ENCODE peak calls at places on chromosome 10, in six cellular contexts. U is RWPE2, B is left lung, R is heart right ventricle, A is heart left ventricle, F is right cardiac atrium. S is an unnamed sample. For H3K4me1, the result is how much of the 10 kb centered on the place peaks cover.

GRCh38 chr10:101952196-101952595 is 103.8 kb downstream of the ARMH3 start:
- ATAC-seq in U (no peak), B (no peak), R (no peak), A (no peak), F (no peak), S (no peak)

GRCh38 chr10:99450624-99451498 is 20.4 kb upstream of the GOT1 start:
- ATAC-seq in U (no peak), B (no peak), R (peak), A (no peak), F (no peak), S (no peak)

GRCh38 chr10:62178568-62178967 is 90.1 kb downstream of the RTKN2 start:
- ATAC-seq in U (no peak), B (peak), R (no peak), A (no peak), F (no peak), S (no peak)

GRCh38 chr10:90087197-90088007 is 386.0 kb downstream of the KIF20B start:
- ATAC-seq in U (peak), B (no peak), R (no peak), A (no peak), F (no peak), S (no peak)

GRCh38 chr10:113316506-113316905 is 236.3 kb upstream of the HABP2 start:
- ATAC-seq in U (no peak), B (no peak), R (no peak), A (no peak), F (no peak), S (no peak)

GRCh38 chr10:21330628-21331020 is 194.9 kb downstream of the SKIDA1 start:
- ATAC-seq in U (no peak), B (peak), R (peak), A (peak), F (peak), S (peak)

GRCh38 chr10:43929122-43929521 is 280.4 kb upstream of the ZNF32 start:
- ATAC-seq in U (no peak), B (no peak), R (peak), A (no peak), F (no peak), S (no peak)

GRCh38 chr10:70433581-70434280 is 7.8 kb downstream of the NODAL start:
- ATAC-seq in U (no peak), B (no peak), R (no peak), A (no peak), F (peak), S (no peak)

GRCh38 chr10:55137063-55137462 is 336.0 kb upstream of the PCDH15 start:
- ATAC-seq in U (no peak), B (no peak), R (no peak), A (no peak), F (no peak), S (no peak)

GRCh38 chr10:60769406-60769805 is 8.9 kb upstream of the CDK1 start:
- ATAC-seq in U (no peak), B (peak), R (no peak), A (no peak), F (no peak), S (no peak)

GRCh38 chr10:6044651-6045599 is 17.2 kb downstream of the IL2RA start:
- ATAC-seq in U (no peak), B (no peak), R (no peak), A (no peak), F (no peak), S (no peak)

GRCh38 chr10:14838582-14839304 is 637 bp downstream of the HSPA14 start:
- ATAC-seq in U (no peak), B (peak), R (peak), A (no peak), F (peak), S (no peak)

GRCh38 chr10:132593900-132594876 is 56.6 kb downstream of the INPP5A start:
- ATAC-seq in U (no peak), B (no peak), R (no peak), A (no peak), F (no peak), S (no peak)
- H3K4me1 ChIP-seq in U (under half), B (under half), R (under half), A (under half), F (under half), S (half or more)

GRCh38 chr10:28554952-28555351 is 22.0 kb downstream of the WAC start:
- ATAC-seq in U (no peak), B (peak), R (no peak), A (no peak), F (no peak), S (no peak)

GRCh38 chr10:28555358-28555757 is 22.4 kb downstream of the WAC start:
- ATAC-seq in U (no peak), B (no peak), R (no peak), A (no peak), F (no peak), S (no peak)

GRCh38 chr10:28552775-28553174 is 19.9 kb downstream of the WAC start:
- ATAC-seq in U (no peak), B (no peak), R (no peak), A (no peak), F (no peak), S (no peak)

GRCh38 chr10:28556142-28556541 is 23.2 kb downstream of the WAC start:
- ATAC-seq in U (no peak), B (no peak), R (no peak), A (no peak), F (no peak), S (no peak)

DNA sequence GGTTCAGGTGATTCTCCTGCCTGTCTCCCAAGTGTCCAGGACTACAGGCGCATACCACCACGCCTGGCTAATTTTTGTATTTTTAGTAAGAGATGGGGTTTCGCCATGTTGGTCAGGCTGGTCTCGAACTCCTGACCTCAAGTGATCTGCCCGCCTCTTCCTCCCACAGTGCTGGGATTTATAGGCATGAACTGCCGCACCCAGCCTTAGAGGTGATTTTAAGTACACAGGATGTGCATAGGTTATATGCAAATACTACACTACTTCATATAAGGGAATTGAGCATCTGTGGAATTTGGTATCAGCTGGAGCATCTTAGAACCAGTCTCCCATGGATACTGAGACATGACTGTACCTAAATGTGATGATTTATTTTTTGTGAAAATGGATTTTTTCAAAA is 21.0 kb downstream of the WAC start:
- ATAC-seq in U (no peak), B (no peak), R (no peak), A (no peak), F (no peak), S (no peak)
- H3K4me1 ChIP-seq in U (under half), B (under half), R (under half), A (under half), F (under half), S (half or more)

DNA sequence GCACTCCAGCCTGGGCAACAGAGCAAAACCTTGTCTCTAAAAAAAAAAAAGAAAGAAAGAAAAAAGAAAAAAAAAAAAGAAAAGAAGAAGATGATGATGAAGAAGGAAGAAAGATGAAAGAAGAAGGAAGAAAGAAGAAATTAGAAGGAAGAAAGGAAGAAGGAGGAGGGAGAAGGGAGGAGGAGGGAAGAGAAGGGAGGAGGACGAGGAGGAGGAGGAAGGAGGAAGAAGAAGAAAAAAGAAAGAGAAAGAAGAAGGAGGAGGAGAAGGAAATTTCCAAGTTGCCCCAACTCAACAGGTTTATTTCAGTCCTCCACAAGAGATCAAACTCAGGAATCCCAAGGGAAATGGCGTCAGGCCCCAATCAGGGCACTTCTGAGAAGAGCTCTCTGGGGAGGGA is 115.7 kb downstream of the ABLIM1 start:
- ATAC-seq in U (no peak), B (no peak), R (no peak), A (no peak), F (no peak), S (no peak)
- H3K4me1 ChIP-seq in U (under half), B (under half), R (under half), A (under half), F (under half), S (under half)

GRCh38 chr10:34423607-34424325 is 391.3 kb downstream of the PARD3 start:
- ATAC-seq in U (no peak), B (no peak), R (no peak), A (no peak), F (no peak), S (no peak)
- H3K4me1 ChIP-seq in U (under half), B (under half), R (under half), A (under half), F (under half), S (under half)

DNA sequence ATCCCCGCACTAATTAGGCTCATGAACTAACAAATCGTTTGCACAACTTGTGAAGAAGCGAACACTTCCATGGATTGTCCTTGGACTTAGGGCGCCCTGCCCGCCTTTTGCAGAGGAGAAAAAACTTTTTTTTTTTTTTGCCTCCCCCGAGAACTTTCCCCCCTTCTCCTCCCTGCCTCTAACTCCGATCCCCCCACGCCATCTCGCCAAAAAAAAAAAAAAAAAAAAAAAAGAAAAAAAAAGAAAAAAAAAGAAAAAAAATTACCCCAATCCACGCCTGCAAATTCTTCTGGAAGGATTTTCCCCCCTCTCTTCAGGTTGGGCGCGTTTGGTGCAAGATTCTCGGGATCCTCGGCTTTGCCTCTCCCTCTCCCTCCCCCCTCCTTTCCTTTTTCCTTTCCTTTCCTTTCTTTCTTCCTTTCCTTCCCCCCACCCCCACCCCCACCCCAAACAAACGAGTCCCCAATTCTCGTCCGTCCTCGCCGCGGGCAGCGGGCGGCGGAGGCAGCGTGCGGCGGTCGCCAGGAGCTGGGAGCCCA is at the start of gene EMX2:
- ATAC-seq in U (no peak), B (no peak), R (no peak), A (no peak), F (no peak), S (no peak)
- H3K4me1 ChIP-seq in U (under half), B (under half), R (under half), A (under half), F (under half), S (under half)

GRCh38 chr10:12910835-12911234 is 90.7 kb downstream of the CCDC3 start:
- ATAC-seq in U (no peak), B (no peak), R (no peak), A (no peak), F (no peak), S (no peak)

GRCh38 chr10:12909836-12910185 is 91.7 kb downstream of the CCDC3 start:
- ATAC-seq in U (peak), B (no peak), R (no peak), A (no peak), F (no peak), S (peak)

GRCh38 chr10:12914111-12914510 is 87.4 kb downstream of the CCDC3 start:
- ATAC-seq in U (peak), B (no peak), R (no peak), A (no peak), F (no peak), S (no peak)

GRCh38 chr10:12909182-12909835 is 92.2 kb downstream of the CCDC3 start:
- ATAC-seq in U (no peak), B (no peak), R (no peak), A (no peak), F (no peak), S (no peak)

DNA sequence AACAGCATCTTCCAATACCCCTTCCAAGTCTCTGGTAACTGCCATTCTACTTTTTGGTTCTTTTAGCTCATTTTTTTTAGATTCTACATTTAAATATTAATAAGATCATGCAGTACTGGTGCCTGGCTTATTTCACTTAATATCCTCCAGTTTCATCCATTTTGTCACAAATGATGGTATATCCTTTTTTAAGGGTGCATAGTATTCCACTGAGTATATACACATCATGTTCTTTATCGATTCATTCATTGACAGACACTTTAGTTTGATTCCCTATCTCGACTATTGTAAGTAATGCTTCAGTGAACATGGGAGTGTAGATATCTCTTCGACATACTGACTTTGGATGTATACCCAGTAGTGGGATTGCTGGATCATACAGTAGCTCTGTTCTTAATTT is 89.7 kb downstream of the CCDC3 start:
- ATAC-seq in U (no peak), B (no peak), R (no peak), A (no peak), F (no peak), S (no peak)
- H3K4me1 ChIP-seq in U (under half), B (under half), R (under half), A (under half), F (under half), S (under half)

DNA sequence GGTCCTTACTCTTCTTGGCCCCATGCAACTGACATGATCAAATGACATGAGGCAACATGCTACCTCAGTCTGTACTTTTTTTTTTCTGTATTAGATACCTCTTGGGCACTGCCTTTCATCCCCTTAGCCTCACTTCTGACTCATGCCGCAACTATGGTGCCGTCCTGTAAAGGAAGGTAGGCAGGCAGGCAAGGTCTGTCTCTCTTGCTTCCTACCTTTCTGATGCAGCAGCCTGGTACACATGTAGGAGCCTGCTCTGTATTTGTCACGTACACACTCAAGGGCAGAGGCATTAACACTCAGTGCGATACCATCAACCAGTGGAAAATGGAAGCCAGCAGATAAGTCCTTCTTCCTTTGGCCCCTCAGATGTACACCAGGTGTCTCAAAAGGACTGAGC is 146.7 kb downstream of the ATE1 start:
- ATAC-seq in U (peak), B (no peak), R (no peak), A (no peak), F (no peak), S (no peak)
- H3K4me1 ChIP-seq in U (under half), B (under half), R (under half), A (under half), F (under half), S (under half)

GRCh38 chr10:68135922-68136718 is 26.8 kb downstream of the MYPN start:
- ATAC-seq in U (peak), B (peak), R (peak), A (peak), F (peak), S (peak)
- H3K4me1 ChIP-seq in U (under half), B (under half), R (under half), A (under half), F (under half), S (under half)

DNA sequence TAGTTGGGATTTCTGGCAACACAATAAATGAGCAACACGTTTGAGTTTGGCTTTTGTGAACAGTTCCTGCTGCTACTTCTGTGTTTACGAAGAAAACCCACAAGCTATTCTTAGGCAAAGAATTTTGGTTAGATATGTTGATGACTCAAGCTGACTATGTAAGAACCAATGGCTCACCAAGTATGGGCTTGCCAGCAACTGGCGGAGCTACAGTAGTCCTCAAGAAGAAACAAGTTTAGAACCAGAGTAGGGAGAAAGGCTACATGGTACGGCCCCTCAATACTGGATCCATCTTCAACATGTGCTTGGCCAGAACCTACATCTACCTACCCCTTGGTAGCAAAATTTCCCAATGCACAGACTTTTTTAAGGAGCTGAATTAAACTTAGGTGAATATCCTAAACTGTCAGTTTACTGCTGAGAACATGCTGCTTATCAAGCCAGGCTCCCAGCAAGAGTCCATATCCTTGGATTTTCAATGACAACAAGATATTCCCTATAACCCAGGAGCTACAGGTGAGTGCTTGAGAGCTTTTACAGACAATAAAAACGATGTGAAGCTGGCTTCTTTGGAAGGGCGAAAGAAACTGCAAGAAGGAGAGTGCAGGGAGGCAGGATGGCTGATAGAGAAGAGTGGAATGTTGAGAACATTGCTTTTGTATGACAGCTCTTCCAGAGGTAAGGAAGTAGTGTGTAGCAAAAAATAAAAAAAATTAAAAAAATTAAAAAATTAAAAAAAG is 74.3 kb upstream of the ASAH2 start:
- ATAC-seq in U (peak), B (peak), R (peak), A (peak), F (peak), S (peak)
- H3K4me1 ChIP-seq in U (under half), B (under half), R (under half), A (under half), F (under half), S (under half)

DNA sequence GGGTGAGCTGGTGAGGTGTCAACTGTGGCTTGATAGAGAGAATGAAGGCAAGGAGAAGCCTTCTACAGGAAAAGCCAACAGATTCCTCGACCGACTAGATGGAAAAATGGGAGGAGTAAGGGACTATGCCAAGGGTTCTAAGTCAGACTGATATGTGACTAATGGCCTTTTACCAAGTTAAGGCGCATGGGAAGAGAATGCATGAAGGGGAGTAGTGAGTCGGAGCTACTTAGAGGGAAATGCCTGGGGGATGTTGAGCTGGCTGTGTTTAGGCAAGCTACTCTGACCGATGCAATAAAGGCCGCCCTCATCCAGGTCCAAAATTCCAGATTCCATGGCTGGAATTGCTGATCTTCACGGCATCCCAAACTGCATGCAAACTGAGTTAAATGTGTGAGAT is 48.2 kb downstream of the APBB1IP start:
- ATAC-seq in U (peak), B (peak), R (peak), A (no peak), F (peak), S (peak)
- H3K4me1 ChIP-seq in U (under half), B (under half), R (under half), A (under half), F (under half), S (under half)

S was measured in gastroesophageal sphincter.